ENCODE peak calls at places on chromosome 20, in five cellular contexts. B, D, M, I and P are unnamed samples.

GRCh38 chr20:51142448-51142847 is 119.5 kb upstream of the KCNG1 start:
- DNase-seq in B (no peak), D (no peak), I (no peak), M (peak; percentile 48), P (no peak)

GRCh38 chr20:33009214-33010132 is 2.0 kb downstream of the BPIFB2 start:
- DNase-seq in M (no peak), D (no peak), I (no peak), B (no peak), P (no peak)

GRCh38 chr20:46835418-46835817 is 59.2 kb upstream of the EYA2 start:
- DNase-seq in M (no peak), D (no peak), I (no peak), B (no peak), P (no peak)

GRCh38 chr20:63876489-63877036 is 11.5 kb downstream of the TPD52L2 start:
- DNase-seq in M (no peak), B (no peak), D (no peak), I (no peak), P (no peak)

GRCh38 chr20:8874437-8874836 is 194.4 kb upstream of the PLCB4 start:
- DNase-seq in D (no peak), B (no peak), I (no peak), M (no peak), P (no peak)

GRCh38 chr20:51687071-51687470 is 81.1 kb downstream of the ATP9A start:
- DNase-seq in M (peak; percentile 24), B (no peak), I (no peak), D (peak; percentile 65), P (no peak)

GRCh38 chr20:50191566-50192363 is 1.1 kb downstream of the CEBPB start:
- DNase-seq in M (peak; percentile 59), B (peak; percentile 64), I (peak; percentile 54), D (peak; percentile 54), P (peak; percentile 76)

GRCh38 chr20:63124092-63124781 is 91.7 kb downstream of the YTHDF1 start:
- DNase-seq in M (no peak), I (no peak), D (no peak), B (peak; percentile 21), P (no peak)

GRCh38 chr20:47475419-47476044 is 26.2 kb upstream of the NCOA3 start:
- DNase-seq in D (no peak), M (no peak), I (no peak), B (no peak), P (no peak)

DNA sequence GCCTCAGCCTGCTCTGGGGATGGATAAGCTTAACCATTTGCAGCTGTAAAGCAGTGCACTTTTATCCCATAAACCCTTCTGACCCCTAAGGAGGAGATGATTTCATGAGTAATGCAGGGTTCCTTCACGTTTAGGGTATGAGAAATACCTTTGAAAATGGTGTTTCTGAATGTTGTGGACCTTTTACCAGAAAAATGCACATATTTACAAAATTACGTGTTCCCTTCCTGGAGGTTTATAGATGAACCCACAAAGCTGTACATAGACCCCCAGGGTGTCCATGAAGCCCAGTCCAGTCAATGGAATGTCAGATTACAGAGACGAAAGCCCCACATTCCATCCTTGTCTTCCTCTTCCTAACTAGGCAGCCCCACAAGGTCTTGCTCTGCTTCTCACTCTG is 78.6 kb upstream of the INSM1 start:
- DNase-seq in D (no peak), M (no peak), B (no peak), I (no peak), P (no peak)
- H2BK12ac ChIP-seq in D (no peak overlapping the region), M (no peak overlapping the region), B (no peak overlapping the region), I (no peak overlapping the region), P (no peak overlapping the region)

GRCh38 chr20:17872920-17873319 is 95.7 kb downstream of the SNX5 start:
- DNase-seq in I (no peak), M (no peak), D (no peak), B (no peak), P (no peak)

GRCh38 chr20:17875981-17876385 is 92.6 kb downstream of the SNX5 start:
- DNase-seq in B (peak; percentile 66), I (no peak), M (no peak), D (no peak), P (no peak)

GRCh38 chr20:17874271-17875105 is 94.1 kb downstream of the SNX5 start:
- DNase-seq in B (no peak), I (no peak), D (no peak), M (no peak), P (no peak)

GRCh38 chr20:17873410-17874270 is 95.0 kb downstream of the SNX5 start:
- DNase-seq in I (no peak), D (peak; percentile 73), B (peak; percentile 73), M (peak; percentile 19), P (no peak)

DNA sequence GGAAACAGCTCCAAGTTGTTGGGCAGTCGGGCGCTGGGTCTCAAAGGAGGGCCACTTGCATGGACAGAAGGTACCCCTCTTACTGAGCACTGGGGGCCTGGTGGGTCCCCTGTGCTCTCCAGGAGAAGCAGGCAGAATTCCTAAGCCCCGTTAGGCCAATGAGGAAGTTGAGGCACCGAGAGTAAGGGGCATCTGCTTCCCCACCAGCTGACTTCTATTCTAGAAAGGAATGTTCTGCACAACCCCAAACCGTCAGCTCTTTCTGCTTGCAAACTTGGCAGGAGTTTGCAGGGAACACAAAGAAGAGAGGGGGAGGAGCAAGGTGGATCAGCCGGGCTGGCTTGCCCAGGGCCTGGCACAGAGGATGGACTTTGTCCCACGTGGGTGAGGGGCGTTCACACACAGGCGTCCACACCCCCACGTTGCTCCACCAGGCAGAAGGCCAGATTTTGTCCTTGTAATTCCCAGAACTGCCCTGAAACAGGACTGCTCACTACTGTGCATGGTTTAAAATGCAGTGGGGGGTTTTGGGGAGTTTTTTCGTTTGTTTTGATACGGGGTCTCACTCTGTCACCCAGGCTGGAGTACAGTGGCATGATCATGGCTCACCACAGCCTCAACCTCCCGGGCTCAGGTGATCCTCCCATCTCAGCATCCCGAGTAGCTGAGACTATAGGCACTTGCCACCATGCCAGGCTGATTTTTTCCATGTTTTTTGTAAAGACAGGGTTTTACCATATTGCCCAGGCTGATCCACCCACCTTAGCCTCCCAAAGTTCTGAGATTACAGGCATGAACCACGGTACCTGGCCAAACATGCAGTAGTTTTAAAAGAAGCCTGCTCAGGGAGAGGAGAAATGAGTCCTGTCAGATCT is 93.3 kb downstream of the SNX5 start:
- DNase-seq in M (no peak), I (no peak), B (no peak), D (no peak), P (no peak)
- H3K23ac ChIP-seq in M (no peak overlapping the region), I (no peak overlapping the region), B (no peak overlapping the region), D (no peak overlapping the region), P (no peak overlapping the region)

DNA sequence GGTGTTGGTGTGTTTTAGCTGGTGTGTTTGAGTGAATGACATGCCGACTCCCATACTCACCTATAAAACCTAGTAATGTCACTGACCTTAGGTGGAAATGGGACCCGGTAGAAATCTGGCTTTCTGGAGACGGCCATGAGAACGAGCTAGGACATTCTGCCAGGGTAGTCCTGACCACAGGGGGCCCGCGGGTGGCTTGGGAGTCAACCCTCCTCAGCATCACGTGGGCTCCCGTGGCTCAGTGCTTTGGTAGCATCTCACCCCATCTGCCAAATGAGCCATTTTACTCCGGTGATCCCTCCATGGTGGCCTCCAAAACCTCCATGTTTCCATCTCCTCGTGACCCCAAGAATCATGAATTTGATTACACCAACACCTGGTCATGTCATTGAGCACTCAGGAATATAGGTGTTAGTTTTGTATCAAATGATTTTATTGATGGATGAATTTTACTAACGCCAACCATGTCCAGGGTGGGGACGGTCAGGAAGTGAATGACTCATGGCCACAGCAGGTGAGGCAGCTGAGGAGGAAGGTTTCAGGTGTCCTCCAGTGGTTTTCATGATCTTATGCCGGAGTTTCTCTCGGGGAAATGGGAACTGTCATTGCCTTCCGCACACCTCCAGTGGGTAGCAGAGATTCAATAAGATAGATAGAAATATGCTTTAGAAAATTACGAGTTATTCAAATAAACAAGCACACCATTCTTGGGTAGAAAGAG is 195.0 kb downstream of the SYNDIG1 start:
- DNase-seq in D (no peak), M (no peak), B (no peak), I (no peak), P (no peak)
- H2BK12ac ChIP-seq in D (no peak overlapping the region), M (no peak overlapping the region), B (no peak overlapping the region), I (no peak overlapping the region), P (no peak overlapping the region)

DNA sequence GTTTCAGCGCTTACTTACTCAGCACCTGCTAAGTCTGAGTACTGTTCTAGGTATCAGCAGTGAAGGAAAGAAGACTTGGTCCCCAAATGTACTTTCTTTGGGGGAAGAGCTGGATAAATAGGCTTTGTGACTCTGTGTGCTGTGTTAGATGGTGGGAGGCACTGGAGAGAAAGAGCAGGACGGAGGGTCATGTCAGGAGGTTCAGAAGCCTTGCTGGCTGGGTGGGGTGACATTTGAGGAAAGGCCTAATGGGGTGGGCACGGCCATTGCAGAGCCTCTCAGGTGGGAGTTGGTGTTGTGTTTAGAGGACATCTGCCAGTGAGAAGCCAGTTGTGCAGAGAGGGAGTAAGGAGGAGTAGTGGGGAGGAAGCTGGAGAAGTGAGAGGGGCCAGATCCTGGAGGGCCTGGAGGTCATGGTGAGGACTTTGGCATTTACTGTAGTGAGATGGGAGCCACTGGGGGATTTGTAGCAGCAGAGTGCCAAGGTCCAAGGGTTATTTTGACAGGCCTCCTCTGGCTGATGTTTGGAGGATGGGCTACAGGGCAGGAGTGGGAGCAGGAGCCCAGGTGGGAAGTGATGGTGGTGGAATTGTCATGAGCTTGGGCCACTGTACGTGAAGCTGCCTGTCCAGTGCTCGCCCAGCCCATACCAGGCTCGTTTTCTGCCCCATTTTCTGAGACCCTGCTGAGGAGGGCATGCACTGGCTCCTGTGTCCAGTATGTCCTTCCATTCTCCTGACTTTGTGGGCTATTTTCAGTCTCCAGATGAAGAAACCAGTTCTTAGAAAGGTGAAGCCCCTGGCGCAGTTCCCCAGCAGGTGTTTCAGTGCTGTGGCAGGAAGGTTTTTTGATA is 886 bp downstream of the SDCBP2 start:
- DNase-seq in B (peak; percentile 14), M (no peak), I (no peak), D (no peak), P (peak; percentile 19)
- H3K23ac ChIP-seq in B (no peak overlapping the region), M (no peak overlapping the region), I (no peak overlapping the region), D (no peak overlapping the region), P (no peak overlapping the region)

DNA sequence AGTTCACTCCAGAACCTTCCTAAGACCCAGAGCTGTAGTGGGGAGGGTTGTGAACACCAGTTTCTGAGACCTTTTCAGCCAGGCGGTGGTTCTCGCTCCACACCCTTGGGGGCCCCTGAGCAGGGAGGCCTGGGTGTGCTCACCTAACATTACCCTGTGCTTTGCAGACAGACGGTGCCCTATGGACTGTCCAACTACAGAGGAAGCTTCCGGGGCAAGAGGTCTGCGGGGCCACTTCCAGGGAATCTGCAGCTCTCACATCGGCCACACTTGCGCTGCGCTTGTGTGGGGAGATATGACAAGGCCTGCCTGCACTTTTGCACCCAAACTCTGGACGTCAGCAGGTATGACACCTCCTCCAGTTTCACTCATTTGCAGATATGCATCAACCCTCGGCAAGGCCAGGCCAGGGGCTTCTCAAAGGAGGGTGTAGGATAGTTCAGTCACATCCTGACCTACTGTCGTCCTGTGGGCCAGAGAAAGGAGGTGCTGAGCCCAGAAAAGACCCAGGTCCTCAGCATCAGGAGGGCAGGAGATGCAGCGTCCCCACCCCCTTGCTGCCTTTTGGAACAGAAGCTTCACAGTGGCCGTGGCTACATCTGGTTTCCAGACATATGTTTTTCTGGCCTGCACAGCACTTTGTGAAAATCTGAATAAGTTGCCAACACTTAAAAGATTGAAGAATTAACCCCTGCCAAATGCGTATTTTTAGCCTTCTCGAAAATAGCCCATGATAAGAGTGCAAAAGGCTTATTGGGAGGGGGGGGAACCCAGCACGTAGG is 20.6 kb downstream of the EDN3 start:
- DNase-seq in D (no peak), B (no peak), I (no peak), M (no peak), P (no peak)
- H2BK12ac ChIP-seq in D (no peak overlapping the region), B (no peak overlapping the region), I (no peak overlapping the region), M (no peak overlapping the region), P (no peak overlapping the region)